ENCODE peak calls at places on chromosome 1, in nine cellular contexts. K, R, X, D, V, L, P, H and U are unnamed samples.

GRCh38 chr1:164440222-164440621 is 118.8 kb upstream of the PBX1 start:
- DNase-seq in K (no peak), R (peak), X (peak), D (peak), V (peak), L (no peak), P (no peak), H (peak), U (no peak)

GRCh38 chr1:110150330-110151174 is at the start of gene SLC6A17:
- DNase-seq in K (no peak), R (peak), X (peak), D (no peak), V (no peak), L (no peak), P (no peak), H (peak), U (no peak)

GRCh38 chr1:182348916-182349747 is 42.5 kb downstream of the GLUL start:
- DNase-seq in K (peak), R (no peak), X (no peak), D (peak), V (peak), L (no peak), P (no peak), H (no peak), U (no peak)

GRCh38 chr1:78603206-78603605 is 17.0 kb upstream of the IFI44L start:
- DNase-seq in K (no peak), R (peak), X (no peak), D (no peak), V (no peak), L (no peak), P (no peak), H (no peak), U (no peak)

GRCh38 chr1:177928194-177928593 is 41.7 kb downstream of the SEC16B start:
- DNase-seq in K (no peak), R (peak), X (peak), D (no peak), V (no peak), L (no peak), P (peak), H (peak), U (no peak)

GRCh38 chr1:154423303-154423987 is 18.3 kb downstream of the IL6R start:
- DNase-seq in K (peak), R (peak), X (peak), D (no peak), V (no peak), L (no peak), P (no peak), H (peak), U (no peak)

GRCh38 chr1:20125091-20125490 is 5.8 kb upstream of the PLA2G2D start:
- DNase-seq in K (no peak), R (no peak), X (no peak), D (no peak), V (no peak), L (no peak), P (no peak), H (no peak), U (no peak)

GRCh38 chr1:112058815-112059450 is 69.5 kb upstream of the KCND3 start:
- DNase-seq in K (no peak), R (no peak), X (peak), D (no peak), V (no peak), L (no peak), P (no peak), H (no peak), U (no peak)

GRCh38 chr1:229161740-229162139 is 109.2 kb upstream of the RAB4A start:
- DNase-seq in K (no peak), R (no peak), X (no peak), D (no peak), V (no peak), L (no peak), P (no peak), H (no peak), U (no peak)

GRCh38 chr1:76705560-76705959 is 161.7 kb upstream of the ST6GALNAC5 start:
- DNase-seq in K (no peak), R (no peak), X (no peak), D (no peak), V (no peak), L (no peak), P (no peak), H (no peak), U (no peak)

GRCh38 chr1:198756470-198756869 is 117.6 kb downstream of the PTPRC start:
- DNase-seq in K (no peak), R (peak), X (no peak), D (no peak), V (no peak), L (no peak), P (no peak), H (peak), U (no peak)

GRCh38 chr1:233440952-233441401 is 113.5 kb downstream of the MAP3K21 start:
- DNase-seq in K (no peak), R (peak), X (peak), D (no peak), V (no peak), L (peak), P (peak), H (peak), U (no peak)

GRCh38 chr1:38990401-38990745 is 703 bp upstream of the AKIRIN1 start:
- DNase-seq in K (no peak), R (peak), X (no peak), D (no peak), V (no peak), L (no peak), P (no peak), H (peak), U (no peak)

GRCh38 chr1:209395169-209395568 is 188.3 kb upstream of the CAMK1G start:
- DNase-seq in K (no peak), R (no peak), X (no peak), D (no peak), V (no peak), L (no peak), P (no peak), H (no peak), U (no peak)

GRCh38 chr1:36450919-36451305 is 661 bp upstream of the OSCP1 start:
- DNase-seq in K (no peak), R (no peak), X (no peak), D (no peak), V (no peak), L (no peak), P (no peak), H (no peak), U (no peak)

GRCh38 chr1:150362721-150363425 is 1.1 kb upstream of the RPRD2 start:
- DNase-seq in K (no peak), R (no peak), X (no peak), D (peak), V (no peak), L (no peak), P (no peak), H (no peak), U (no peak)

GRCh38 chr1:205301220-205301821 is 20.2 kb downstream of the NUAK2 start:
- DNase-seq in K (no peak), R (peak), X (peak), D (no peak), V (no peak), L (peak), P (no peak), H (peak), U (no peak)

GRCh38 chr1:202860744-202861419 is 28.1 kb downstream of the RABIF start:
- DNase-seq in K (peak), R (peak), X (peak), D (peak), V (peak), L (no peak), P (no peak), H (peak), U (no peak)

DNA sequence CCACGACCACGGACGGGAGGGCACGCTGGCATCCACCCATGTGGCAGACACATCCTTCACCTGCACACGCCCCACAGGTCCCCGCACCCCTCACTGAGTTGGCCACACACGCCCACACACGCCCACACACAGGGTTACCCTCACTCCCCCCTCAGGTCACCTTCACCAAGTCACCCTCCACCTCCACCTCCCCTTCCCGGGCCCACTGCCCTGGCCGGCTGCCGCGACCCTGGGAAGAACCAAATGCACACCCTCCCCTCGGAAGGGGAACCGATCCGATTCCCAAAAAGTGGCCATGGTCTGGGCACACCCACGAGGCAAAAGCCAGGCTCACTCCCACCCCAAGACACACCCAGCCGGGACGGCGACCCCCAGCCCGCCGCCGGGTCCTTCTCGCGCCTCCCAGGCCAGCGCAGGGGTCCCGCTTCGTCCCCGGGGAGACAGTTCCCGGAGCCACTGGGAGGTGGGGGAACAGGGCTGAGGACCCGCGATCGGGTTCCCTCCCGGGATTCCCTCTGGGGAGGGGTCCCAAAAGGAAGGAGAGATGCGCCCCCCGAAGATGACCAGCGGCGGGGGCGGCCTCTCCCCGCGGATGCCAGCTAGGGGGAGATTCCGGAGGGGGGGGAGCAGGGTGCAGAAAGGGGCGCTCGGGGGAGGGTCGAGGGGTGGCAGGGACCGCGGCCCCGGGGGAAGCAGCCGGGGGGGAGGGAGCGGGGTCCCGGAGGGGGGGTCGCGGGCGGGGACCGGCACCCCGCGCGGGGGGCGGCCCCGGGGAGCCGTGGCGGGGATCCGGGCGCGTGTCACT is 715 bp downstream of the SDC3 start:
- DNase-seq in K (no peak), R (no peak), X (no peak), D (peak), V (no peak), L (no peak), P (no peak), H (no peak), U (no peak)
- H3K4me3 ChIP-seq in K (peak), R (peak), X (peak), D (peak), V (peak), L (peak), P (no peak), H (peak), U (no peak)

GRCh38 chr1:5265416-5266075 is 611.1 kb downstream of the AJAP1 start:
- DNase-seq in K (no peak), R (no peak), X (no peak), D (no peak), V (no peak), L (no peak), P (no peak), H (no peak), U (no peak)
- TF ChIP-seq CTCF in K (no peak), R (no peak), X (no peak), D (no peak), V (no peak), L (no peak), P (no peak), H (no peak), U (no peak)

GRCh38 chr1:23423415-23424170 is 955 bp downstream of the TCEA3 start:
- DNase-seq in K (peak), R (no peak), X (peak), D (peak), V (peak), L (no peak), P (no peak), H (no peak), U (no peak)

GRCh38 chr1:23422955-23423354 is 1.6 kb downstream of the TCEA3 start:
- DNase-seq in K (no peak), R (no peak), X (no peak), D (no peak), V (no peak), L (no peak), P (no peak), H (no peak), U (no peak)

GRCh38 chr1:23422313-23422877 is 2.2 kb downstream of the TCEA3 start:
- DNase-seq in K (peak), R (peak), X (no peak), D (peak), V (peak), L (no peak), P (peak), H (peak), U (no peak)

GRCh38 chr1:23426828-23427227 is 2.3 kb upstream of the TCEA3 start:
- DNase-seq in K (no peak), R (no peak), X (no peak), D (no peak), V (no peak), L (no peak), P (no peak), H (no peak), U (no peak)

GRCh38 chr1:23424171-23424959 is at the start of gene TCEA3:
- DNase-seq in K (peak), R (no peak), X (peak), D (peak), V (peak), L (no peak), P (no peak), H (no peak), U (no peak)
- H3K4me3 ChIP-seq in K (peak), R (peak), X (peak), D (peak), V (peak), L (peak), P (no peak), H (peak), U (no peak)

GRCh38 chr1:204207136-204207616 is 6.6 kb downstream of the GOLT1A start:
- DNase-seq in K (peak), R (peak), X (peak), D (peak), V (peak), L (no peak), P (peak), H (peak), U (no peak)

GRCh38 chr1:204203206-204203767 is 7.0 kb upstream of the KISS1 start:
- DNase-seq in K (no peak), R (no peak), X (no peak), D (no peak), V (no peak), L (no peak), P (no peak), H (no peak), U (no peak)

GRCh38 chr1:204205486-204205885 is 8.3 kb downstream of the GOLT1A start:
- DNase-seq in K (no peak), R (no peak), X (no peak), D (no peak), V (no peak), L (no peak), P (no peak), H (no peak), U (no peak)

GRCh38 chr1:204204944-204205343 is 8.7 kb upstream of the KISS1 start:
- DNase-seq in K (no peak), R (no peak), X (no peak), D (no peak), V (no peak), L (no peak), P (no peak), H (no peak), U (no peak)

DNA sequence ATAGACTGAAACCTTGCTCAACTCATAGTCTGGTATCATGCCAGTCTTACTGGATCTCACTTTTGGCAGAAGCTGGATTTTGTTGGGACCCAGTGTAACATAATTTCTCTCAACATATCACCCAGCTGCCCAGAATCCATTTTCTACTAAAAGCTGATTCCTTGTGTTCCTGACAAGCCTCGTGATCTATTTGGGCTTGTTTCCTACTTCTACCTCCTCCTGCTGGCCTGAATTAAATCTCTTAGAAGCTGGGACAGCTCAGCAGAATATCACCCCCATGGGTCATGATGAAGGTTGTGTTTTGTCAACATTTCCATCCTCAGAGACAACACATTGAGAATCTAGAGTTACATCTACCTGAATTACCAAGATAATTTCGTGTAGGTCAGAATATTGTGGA is 7.7 kb downstream of the GOLT1A start:
- DNase-seq in K (no peak), R (peak), X (no peak), D (no peak), V (no peak), L (no peak), P (no peak), H (no peak), U (no peak)
- TF ChIP-seq CTCF in K (no peak), R (peak), X (no peak), D (peak), V (no peak), L (no peak), P (no peak), H (no peak), U (no peak)